ENCODE peak calls at places on chromosomes 11 and 22, in six cellular contexts. W is EL; E is HCT116; K is activated CD4-positive, alpha-beta T cell treated with anti-CD3 and anti-CD28 coated beads, Interleukin-2, amount 50 U/mL, for 1 hour; N is activated T-helper 1 cell treated with Interleukin-2 at 50 U/mL for 16 hours; O is activated naive CD8-positive, alpha-beta T cell treated with anti-CD3 and anti-CD28 coated beads for 36 hours. F is an unnamed sample.

GRCh38 chr22:23414727-23415489 is 165.2 kb downstream of the IGLL1 start:
- DNase-seq in W (no peak), E (no peak), K (no peak), N (no peak), O (no peak), F (no peak)

GRCh38 chr11:46916669-46917108 is 1.7 kb downstream of the LRP4 start:
- DNase-seq in W (peak), E (no peak), K (no peak), N (no peak), O (peak), F (no peak)

GRCh38 chr11:14894657-14895598 is 2.9 kb upstream of the CYP2R1 start:
- DNase-seq in W (peak), E (no peak), K (no peak), N (no peak), O (peak), F (peak)

GRCh38 chr22:47631571-47632102 is 869.2 kb downstream of the TBC1D22A start:
- DNase-seq in W (no peak), E (peak), K (no peak), N (no peak), O (no peak), F (no peak)

GRCh38 chr11:62012451-62013265 is 45.2 kb upstream of the FTH1 start:
- DNase-seq in W (peak), E (no peak), K (no peak), N (no peak), O (no peak), F (no peak)

GRCh38 chr11:14029415-14029814 is 66.9 kb downstream of the SPON1 start:
- DNase-seq in W (no peak), E (no peak), K (no peak), N (no peak), O (no peak), F (no peak)

GRCh38 chr11:131370090-131370751 is at the start of gene NTM:
- DNase-seq in W (peak), E (no peak), K (no peak), N (no peak), O (no peak), F (no peak)

GRCh38 chr11:132744771-132745170 is 787.5 kb downstream of the OPCML start:
- DNase-seq in W (peak), E (no peak), K (no peak), N (no peak), O (no peak), F (no peak)

GRCh38 chr11:11793073-11793472 is 48.7 kb upstream of the USP47 start:
- DNase-seq in W (no peak), E (no peak), K (no peak), N (no peak), O (no peak), F (no peak)

GRCh38 chr22:32684148-32684821 is 117.2 kb upstream of the TIMP3 start:
- DNase-seq in W (no peak), E (no peak), K (no peak), N (no peak), O (no peak), F (no peak)

GRCh38 chr11:73507086-73507485 is 90.8 kb downstream of the FAM168A start:
- DNase-seq in W (peak), E (no peak), K (no peak), N (no peak), O (no peak), F (no peak)

GRCh38 chr11:101863361-101863760 is 51.4 kb upstream of the CEP126 start:
- DNase-seq in W (peak), E (no peak), K (no peak), N (no peak), O (no peak), F (no peak)

GRCh38 chr11:23123766-23124165 is 263.5 kb upstream of the CCDC179 start:
- DNase-seq in W (peak), E (no peak), K (no peak), N (no peak), O (no peak), F (no peak)

GRCh38 chr22:44773082-44773481 is 20.7 kb downstream of the ARHGAP8 start:
- DNase-seq in W (no peak), E (no peak), K (no peak), N (no peak), O (no peak), F (no peak)

GRCh38 chr11:61041755-61042518 is 60.4 kb upstream of the CD5 start:
- DNase-seq in W (no peak), E (no peak), K (peak), N (peak), O (peak), F (peak)

GRCh38 chr22:22693531-22693884 is 49.1 kb downstream of the GGTLC2 start:
- DNase-seq in W (no peak), E (no peak), K (no peak), N (no peak), O (no peak), F (no peak)

GRCh38 chr22:49328630-49329405 is 498.9 kb downstream of the BRD1 start:
- DNase-seq in W (no peak), E (no peak), K (no peak), N (no peak), O (no peak), F (no peak)

GRCh38 chr11:940496-941135 is 14.9 kb downstream of the AP2A2 start:
- DNase-seq in W (no peak), E (no peak), K (no peak), N (no peak), O (no peak), F (no peak)

GRCh38 chr11:3181722-3182461 is 16.8 kb upstream of the OSBPL5 start:
- DNase-seq in W (no peak), E (no peak), K (no peak), N (no peak), O (no peak), F (no peak)

GRCh38 chr11:16001899-16002426 is 354.4 kb downstream of the SOX6 start:
- DNase-seq in W (peak), E (peak), K (no peak), N (no peak), O (no peak), F (peak)

GRCh38 chr22:49662681-49663080 is 165.0 kb downstream of the BRD1 start:
- DNase-seq in W (no peak), E (no peak), K (no peak), N (no peak), O (no peak), F (no peak)

GRCh38 chr22:28426346-28427132 is 253.1 kb downstream of the TTC28 start:
- DNase-seq in W (peak), E (no peak), K (no peak), N (no peak), O (no peak), F (no peak)

GRCh38 chr22:49677495-49677889 is 150.2 kb downstream of the BRD1 start:
- DNase-seq in W (no peak), E (no peak), K (no peak), N (no peak), O (no peak), F (no peak)

GRCh38 chr11:132987936-132988335 is 544.4 kb downstream of the OPCML start:
- DNase-seq in W (peak), E (no peak), K (no peak), N (no peak), O (no peak), F (no peak)

GRCh38 chr11:128784059-128784804 is 82.9 kb downstream of the KCNJ1 start:
- DNase-seq in W (no peak), E (no peak), K (no peak), N (no peak), O (no peak), F (no peak)

GRCh38 chr11:34988294-34989255 is 72.2 kb downstream of the PDHX start:
- DNase-seq in W (peak), E (no peak), K (no peak), N (no peak), O (no peak), F (no peak)

GRCh38 chr22:26483439-26484359 is at the start of the genes HPS4 and SRRD:
- DNase-seq in W (peak), E (peak), K (peak), N (peak), O (peak), F (peak)

GRCh38 chr11:66462911-66463310 is 3.8 kb upstream of the PELI3 start:
- DNase-seq in W (no peak), E (no peak), K (no peak), N (no peak), O (no peak), F (no peak)

GRCh38 chr11:134572741-134573675 is 161.0 kb upstream of the B3GAT1 start:
- DNase-seq in W (no peak), E (no peak), K (no peak), N (no peak), O (no peak), F (peak)

GRCh38 chr11:101553891-101554292 is 29.9 kb downstream of the TRPC6 start:
- DNase-seq in W (no peak), E (no peak), K (no peak), N (no peak), O (no peak), F (no peak)

GRCh38 chr22:44523981-44524759 is 26.1 kb upstream of the RTL6 start:
- DNase-seq in W (peak), E (no peak), K (no peak), N (no peak), O (no peak), F (no peak)

GRCh38 chr11:103016031-103016430 is 60.5 kb upstream of the MMP13 start:
- DNase-seq in W (no peak), E (no peak), K (no peak), N (no peak), O (no peak), F (no peak)

GRCh38 chr11:61926235-61926634 is 8.9 kb upstream of the RAB3IL1 start:
- DNase-seq in W (no peak), E (no peak), K (no peak), N (no peak), O (no peak), F (no peak)

GRCh38 chr22:35930933-35931332 is 97.7 kb downstream of the RBFOX2 start:
- DNase-seq in W (peak), E (peak), K (no peak), N (no peak), O (no peak), F (no peak)

GRCh38 chr22:45308624-45309421 is 911 bp upstream of the FAM118A start:
- DNase-seq in W (no peak), E (peak), K (peak), N (no peak), O (peak), F (peak)

GRCh38 chr22:28920757-28921584 is 37.6 kb downstream of the ZNRF3 start:
- DNase-seq in W (no peak), E (no peak), K (no peak), N (no peak), O (no peak), F (peak)

F was measured in DND-41.